ENCODE peak calls at places on chromosomes 6 and 20, in five cellular contexts. One of them, this sample, is unnamed.

GRCh38 chr6:36035240-36035639 is 7.6 kb downstream of the MAPK14 start:
- DNase-seq in uterus: no peak
- DNase-seq in B cell: no peak
- DNase-seq in transverse colon: no peak
- DNase-seq in H9: no peak
- DNase-seq in this sample: no peak

GRCh38 chr6:20118877-20119276 is 93.4 kb downstream of the MBOAT1 start:
- DNase-seq in transverse colon: no peak
- DNase-seq in H9: no peak
- DNase-seq in uterus: no peak
- DNase-seq in B cell: no peak
- DNase-seq in this sample: no peak

GRCh38 chr6:42236030-42236429 is 18.4 kb upstream of the MRPS10 start:
- DNase-seq in H9: no peak
- DNase-seq in B cell: no peak
- DNase-seq in uterus: no peak
- DNase-seq in transverse colon: no peak
- DNase-seq in this sample: no peak

GRCh38 chr6:162681447-162681846 is 46.1 kb downstream of the PRKN start:
- DNase-seq in uterus: no peak
- DNase-seq in B cell: no peak
- DNase-seq in transverse colon: no peak
- DNase-seq in H9: no peak
- DNase-seq in this sample: no peak

GRCh38 chr6:151842816-151843215 is 35.3 kb downstream of the ESR1 start:
- DNase-seq in transverse colon: no peak
- DNase-seq in H9: no peak
- DNase-seq in B cell: no peak
- DNase-seq in uterus: no peak
- DNase-seq in this sample: no peak

GRCh38 chr6:159715605-159716004 is 11.7 kb upstream of the WTAP start:
- DNase-seq in H9: no peak
- DNase-seq in uterus: no peak
- DNase-seq in transverse colon: no peak
- DNase-seq in B cell: no peak
- DNase-seq in this sample: no peak

GRCh38 chr20:35837577-35838195 is 65.9 kb downstream of the PHF20 start:
- DNase-seq in B cell: no peak
- DNase-seq in uterus: no peak
- DNase-seq in H9: no peak
- DNase-seq in transverse colon: no peak
- DNase-seq in this sample: no peak

GRCh38 chr6:116536216-116536621 is 9.3 kb downstream of the TRAPPC3L start:
- DNase-seq in B cell: peak; percentile 41
- DNase-seq in uterus: no peak
- DNase-seq in transverse colon: no peak
- DNase-seq in H9: no peak
- DNase-seq in this sample: peak; percentile 12

GRCh38 chr6:75906871-75907270 is 157.8 kb downstream of the MYO6 start:
- DNase-seq in H9: no peak
- DNase-seq in uterus: no peak
- DNase-seq in transverse colon: no peak
- DNase-seq in B cell: no peak
- DNase-seq in this sample: no peak

GRCh38 chr6:162699961-162700360 is 27.6 kb downstream of the PRKN start:
- DNase-seq in uterus: no peak
- DNase-seq in transverse colon: no peak
- DNase-seq in B cell: no peak
- DNase-seq in H9: no peak
- DNase-seq in this sample: no peak

GRCh38 chr20:50037575-50037974 is 54.8 kb downstream of the SNAI1 start:
- DNase-seq in H9: no peak
- DNase-seq in uterus: no peak
- DNase-seq in transverse colon: no peak
- DNase-seq in B cell: no peak
- DNase-seq in this sample: no peak

GRCh38 chr6:25202505-25202904 is 76.7 kb upstream of the CARMIL1 start:
- DNase-seq in transverse colon: no peak
- DNase-seq in uterus: no peak
- DNase-seq in B cell: no peak
- DNase-seq in H9: no peak
- DNase-seq in this sample: no peak

GRCh38 chr20:64102647-64103354 is 4.6 kb downstream of the NPBWR2 start:
- DNase-seq in B cell: peak; percentile 44
- DNase-seq in transverse colon: no peak
- DNase-seq in uterus: no peak
- DNase-seq in H9: peak; percentile 74
- DNase-seq in this sample: peak; percentile 16

GRCh38 chr6:98974309-98974708 is 26.6 kb upstream of the FBXL4 start:
- DNase-seq in transverse colon: no peak
- DNase-seq in H9: no peak
- DNase-seq in B cell: no peak
- DNase-seq in uterus: no peak
- DNase-seq in this sample: no peak

GRCh38 chr6:75203721-75204120 is 2.1 kb downstream of the COL12A1 start:
- DNase-seq in H9: no peak
- DNase-seq in transverse colon: no peak
- DNase-seq in uterus: peak; percentile 34
- DNase-seq in B cell: no peak
- DNase-seq in this sample: no peak

GRCh38 chr6:168852336-168852884 is 401.2 kb downstream of the THBS2 start:
- DNase-seq in H9: no peak
- DNase-seq in transverse colon: no peak
- DNase-seq in uterus: no peak
- DNase-seq in B cell: no peak
- DNase-seq in this sample: no peak

GRCh38 chr6:170437719-170438401 is 115.2 kb downstream of the PSMB1 start:
- DNase-seq in transverse colon: no peak
- DNase-seq in H9: peak; percentile 22
- DNase-seq in B cell: no peak
- DNase-seq in uterus: no peak
- DNase-seq in this sample: no peak

GRCh38 chr6:15065603-15066002 is 180.3 kb upstream of the JARID2 start:
- DNase-seq in transverse colon: no peak
- DNase-seq in uterus: no peak
- DNase-seq in B cell: no peak
- DNase-seq in H9: no peak
- DNase-seq in this sample: no peak

GRCh38 chr20:48224531-48224930 is 439.2 kb upstream of the SULF2 start:
- DNase-seq in transverse colon: no peak
- DNase-seq in uterus: no peak
- DNase-seq in H9: no peak
- DNase-seq in B cell: no peak
- DNase-seq in this sample: no peak

GRCh38 chr6:46078294-46078693 is 51.5 kb upstream of the ENPP4 start:
- DNase-seq in B cell: no peak
- DNase-seq in uterus: no peak
- DNase-seq in H9: no peak
- DNase-seq in transverse colon: no peak
- DNase-seq in this sample: peak; percentile 13

GRCh38 chr20:8331740-8332412 is 199.8 kb downstream of the PLCB1 start:
- DNase-seq in uterus: peak; percentile 19
- DNase-seq in B cell: no peak
- DNase-seq in H9: no peak
- DNase-seq in transverse colon: no peak
- DNase-seq in this sample: no peak

GRCh38 chr6:136113736-136114173 is 136.4 kb downstream of the MTFR2 start:
- DNase-seq in transverse colon: peak; percentile 26
- DNase-seq in H9: peak; percentile 46
- DNase-seq in B cell: no peak
- DNase-seq in uterus: peak; percentile 55
- DNase-seq in this sample: peak; percentile 12

GRCh38 chr6:33689879-33690278 is 21.6 kb downstream of the UQCC2 start:
- DNase-seq in uterus: no peak
- DNase-seq in transverse colon: no peak
- DNase-seq in B cell: no peak
- DNase-seq in H9: no peak
- DNase-seq in this sample: no peak

GRCh38 chr20:54598351-54598750 is 123.0 kb downstream of the DOK5 start:
- DNase-seq in B cell: no peak
- DNase-seq in uterus: no peak
- DNase-seq in H9: no peak
- DNase-seq in transverse colon: no peak
- DNase-seq in this sample: no peak

GRCh38 chr6:106100755-106101154 is 14.6 kb downstream of the PRDM1 start:
- DNase-seq in uterus: no peak
- DNase-seq in B cell: no peak
- DNase-seq in transverse colon: no peak
- DNase-seq in H9: no peak
- DNase-seq in this sample: no peak

GRCh38 chr20:1830240-1830639 is 65.0 kb upstream of the SIRPA start:
- DNase-seq in transverse colon: no peak
- DNase-seq in B cell: no peak
- DNase-seq in uterus: no peak
- DNase-seq in H9: no peak
- DNase-seq in this sample: no peak

GRCh38 chr6:2810092-2810671 is 31.5 kb downstream of the SERPINB1 start:
- DNase-seq in transverse colon: peak; percentile 64
- DNase-seq in uterus: no peak
- DNase-seq in B cell: no peak
- DNase-seq in H9: no peak
- DNase-seq in this sample: no peak

GRCh38 chr6:163228041-163228440 is 186.5 kb upstream of the QKI start:
- DNase-seq in B cell: no peak
- DNase-seq in uterus: no peak
- DNase-seq in H9: no peak
- DNase-seq in transverse colon: no peak
- DNase-seq in this sample: no peak

GRCh38 chr6:141677598-141678211 is 455.0 kb upstream of the GJE1 start:
- DNase-seq in B cell: no peak
- DNase-seq in transverse colon: no peak
- DNase-seq in H9: no peak
- DNase-seq in uterus: no peak
- DNase-seq in this sample: no peak

GRCh38 chr20:13279171-13279570 is 58.1 kb downstream of the ISM1 start:
- DNase-seq in H9: no peak
- DNase-seq in transverse colon: no peak
- DNase-seq in B cell: no peak
- DNase-seq in uterus: no peak
- DNase-seq in this sample: no peak

GRCh38 chr6:32685603-32686002 is 19.1 kb upstream of the HLA-DQB1 start:
- DNase-seq in transverse colon: no peak
- DNase-seq in B cell: peak; percentile 70
- DNase-seq in H9: no peak
- DNase-seq in uterus: no peak
- DNase-seq in this sample: peak; percentile 34

GRCh38 chr6:116611020-116611419 is 5.3 kb upstream of the RSPH4A start:
- DNase-seq in H9: no peak
- DNase-seq in transverse colon: no peak
- DNase-seq in uterus: no peak
- DNase-seq in B cell: no peak
- DNase-seq in this sample: no peak

GRCh38 chr6:119020597-119021561 is 57.6 kb downstream of the FAM184A start:
- DNase-seq in uterus: no peak
- DNase-seq in B cell: no peak
- DNase-seq in transverse colon: no peak
- DNase-seq in H9: no peak
- DNase-seq in this sample: no peak

DNA sequence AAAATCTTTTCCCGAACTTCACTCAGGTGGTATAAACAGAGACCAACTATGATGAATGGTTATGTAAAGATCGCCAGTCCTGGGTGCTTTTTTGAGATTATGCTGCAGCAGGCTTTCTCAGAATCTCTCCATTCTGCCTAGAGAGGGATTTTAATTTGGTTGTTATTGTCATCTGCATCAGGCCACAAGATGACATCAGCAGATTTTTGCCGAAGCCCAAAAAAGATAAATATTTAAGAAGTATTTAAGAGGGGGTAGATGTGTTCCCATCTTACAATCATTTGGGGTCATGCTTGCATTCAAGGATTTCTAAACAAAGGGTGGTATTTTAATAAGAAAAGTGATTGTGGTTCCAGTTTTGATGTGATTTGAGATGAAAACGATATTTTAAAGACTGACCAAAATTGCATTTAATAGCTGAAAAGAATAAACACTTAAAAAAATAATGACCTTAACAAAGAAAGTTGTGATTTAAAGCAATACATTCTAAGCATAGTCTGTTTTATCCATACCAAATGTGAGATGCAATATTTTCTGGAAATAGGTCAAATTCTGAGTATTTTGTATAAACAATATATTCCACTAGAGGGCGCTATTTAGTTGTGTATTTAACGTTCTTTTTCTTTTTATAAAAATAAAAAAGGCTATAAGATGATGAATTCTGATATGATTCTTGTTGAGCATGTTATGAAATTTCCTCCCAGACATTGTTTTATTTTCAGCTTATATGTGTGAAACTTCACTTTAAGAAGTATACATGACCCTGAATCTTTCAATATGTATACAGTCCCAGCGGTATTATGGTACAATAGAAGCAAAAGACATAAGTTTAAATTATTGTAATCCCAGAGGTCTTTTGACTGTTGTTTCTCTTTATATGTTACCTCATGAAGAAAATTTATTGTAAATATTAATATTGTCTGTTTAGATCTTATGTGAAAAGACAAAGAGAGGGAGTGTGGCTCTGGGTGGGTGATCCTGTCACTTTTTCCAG is 51.0 kb upstream of the ZFP64 start:
- DNase-seq in uterus: no peak
- DNase-seq in H9: no peak
- DNase-seq in B cell: no peak
- DNase-seq in transverse colon: no peak
- DNase-seq in this sample: no peak
- TF ChIP-seq CTCF in uterus: peak; percentile 7
- TF ChIP-seq CTCF in H9: peak; percentile 85
- TF ChIP-seq CTCF in B cell: peak; percentile 89
- TF ChIP-seq CTCF in transverse colon: peak; percentile 74
- TF ChIP-seq CTCF in this sample: peak; percentile 66

GRCh38 chr6:28864321-28864923 is 59.4 kb downstream of the TRIM27 start:
- DNase-seq in transverse colon: no peak
- DNase-seq in B cell: no peak
- DNase-seq in H9: no peak
- DNase-seq in uterus: no peak
- DNase-seq in this sample: no peak
- TF ChIP-seq CTCF in transverse colon: no peak
- TF ChIP-seq CTCF in B cell: no peak
- TF ChIP-seq CTCF in H9: peak; percentile 18
- TF ChIP-seq CTCF in uterus: no peak
- TF ChIP-seq CTCF in this sample: no peak

DNA sequence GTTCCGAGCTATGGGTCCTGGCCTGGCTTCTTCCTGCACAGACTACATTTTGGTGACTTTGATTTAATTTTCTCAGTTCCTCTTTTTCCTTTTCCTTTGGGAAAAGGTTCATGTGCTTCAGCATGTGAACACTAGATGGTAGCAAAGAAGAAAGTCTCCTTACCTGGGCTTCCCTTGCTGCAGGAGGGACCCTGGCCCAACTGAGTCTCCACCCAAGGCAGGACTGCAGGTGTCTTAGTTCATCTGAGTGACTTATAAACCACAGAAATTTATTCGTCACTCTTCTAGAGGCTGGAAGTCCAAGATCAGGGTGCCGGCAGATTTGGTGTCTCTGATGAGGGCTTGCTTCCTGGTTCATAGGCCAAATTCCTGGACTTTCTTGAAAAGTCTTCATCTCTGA is 163.2 kb downstream of the SYCP2 start:
- DNase-seq in B cell: no peak
- DNase-seq in uterus: no peak
- DNase-seq in transverse colon: no peak
- DNase-seq in H9: no peak
- DNase-seq in this sample: no peak
- TF ChIP-seq CTCF in B cell: no peak
- TF ChIP-seq CTCF in uterus: no peak
- TF ChIP-seq CTCF in transverse colon: no peak
- TF ChIP-seq CTCF in H9: peak; percentile 63
- TF ChIP-seq CTCF in this sample: no peak

GRCh38 chr20:38935285-38935684 is 9.1 kb downstream of the FAM83D start:
- DNase-seq in B cell: no peak
- DNase-seq in uterus: no peak
- DNase-seq in transverse colon: no peak
- DNase-seq in H9: no peak
- DNase-seq in this sample: no peak
- TF ChIP-seq CTCF in B cell: peak; percentile 23
- TF ChIP-seq CTCF in uterus: no peak
- TF ChIP-seq CTCF in transverse colon: no peak
- TF ChIP-seq CTCF in H9: peak; percentile 44
- TF ChIP-seq CTCF in this sample: no peak

This sample was measured in activated CD8-positive, alpha-beta T cell treated with anti-CD3 and anti-CD28 coated beads for 36 hours.